ENCODE peak calls at places on chromosomes 1 and 21, in four cellular contexts. One of them, this sample, is unnamed.

GRCh38 chr1:61869691-61870109 is 127.4 kb downstream of the PATJ start:
- DNase-seq in HepG2: no peak
- DNase-seq in H1: no peak
- DNase-seq in GM12878: no peak
- DNase-seq in this sample: no peak

GRCh38 chr1:241934181-241934815 is 23.3 kb upstream of the BECN2 start:
- DNase-seq in HepG2: peak; percentile 48
- DNase-seq in H1: peak; percentile 13
- DNase-seq in GM12878: no peak
- DNase-seq in this sample: peak; percentile 84

GRCh38 chr21:37551406-37552355 is 185.1 kb downstream of the DYRK1A start:
- DNase-seq in HepG2: peak; percentile 53
- DNase-seq in H1: no peak
- DNase-seq in GM12878: no peak
- DNase-seq in this sample: no peak

GRCh38 chr1:22141948-22142314 is 966 bp downstream of the WNT4 start:
- DNase-seq in HepG2: no peak
- DNase-seq in H1: no peak
- DNase-seq in GM12878: no peak
- DNase-seq in this sample: no peak

GRCh38 chr1:93288558-93288957 is 57.1 kb upstream of the DR1 start:
- DNase-seq in HepG2: peak; percentile 32
- DNase-seq in H1: no peak
- DNase-seq in GM12878: no peak
- DNase-seq in this sample: no peak

GRCh38 chr1:163796394-163796821 is 474.7 kb downstream of the NUF2 start:
- DNase-seq in HepG2: no peak
- DNase-seq in H1: no peak
- DNase-seq in GM12878: no peak
- DNase-seq in this sample: peak; percentile 8

GRCh38 chr1:236018885-236019453 is 45.9 kb downstream of the NID1 start:
- DNase-seq in HepG2: no peak
- DNase-seq in H1: no peak
- DNase-seq in GM12878: no peak
- DNase-seq in this sample: no peak

GRCh38 chr21:30234050-30234449 is 18.2 kb upstream of the CLDN8 start:
- DNase-seq in HepG2: no peak
- DNase-seq in H1: no peak
- DNase-seq in GM12878: no peak
- DNase-seq in this sample: no peak

GRCh38 chr1:206770531-206771352 is at the start of gene IL19:
- DNase-seq in HepG2: no peak
- DNase-seq in H1: no peak
- DNase-seq in GM12878: no peak
- DNase-seq in this sample: no peak

GRCh38 chr21:45200031-45200430 is 87.7 kb downstream of the POFUT2 start:
- DNase-seq in HepG2: no peak
- DNase-seq in H1: no peak
- DNase-seq in GM12878: no peak
- DNase-seq in this sample: no peak
- TF ChIP-seq ZNF274 in HepG2: no peak
- TF ChIP-seq ZNF274 in H1: no peak
- TF ChIP-seq ZNF274 in GM12878: no peak
- TF ChIP-seq ZNF274 in this sample: no peak

GRCh38 chr1:94440088-94440487 is 21.9 kb downstream of the ABCD3 start:
- DNase-seq in HepG2: no peak
- DNase-seq in H1: no peak
- DNase-seq in GM12878: no peak
- DNase-seq in this sample: no peak
- H3K4me1 ChIP-seq in HepG2: peaks cover 57% of the 10 kb centered on the region
- H3K4me1 ChIP-seq in H1: no peaks in the 10 kb centered on the region
- H3K4me1 ChIP-seq in GM12878: no peaks in the 10 kb centered on the region
- H3K4me1 ChIP-seq in this sample: no peaks in the 10 kb centered on the region

DNA sequence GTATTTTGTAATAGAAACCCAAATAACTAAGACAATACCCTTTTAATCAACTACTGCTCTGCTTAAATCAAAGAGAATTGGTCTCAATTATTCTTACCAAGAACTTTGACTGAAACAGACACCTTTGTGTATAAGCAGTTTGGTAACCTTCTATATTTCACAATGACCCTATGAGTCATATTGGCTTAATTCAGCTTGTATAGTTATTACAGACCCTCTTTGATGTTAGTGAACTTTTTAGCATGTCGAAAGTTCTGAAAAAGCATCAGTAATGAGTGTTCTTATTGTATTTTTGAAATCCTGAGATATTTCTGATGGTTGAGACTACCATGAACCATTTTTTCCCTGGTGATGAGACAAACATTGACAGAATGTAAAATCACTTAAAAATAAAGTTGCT is 43.3 kb upstream of the RABGAP1L start:
- DNase-seq in HepG2: peak; percentile 67
- DNase-seq in H1: no peak
- DNase-seq in GM12878: no peak
- DNase-seq in this sample: no peak
- TF ChIP-seq SUZ12 in HepG2: no peak
- TF ChIP-seq SUZ12 in H1: no peak
- TF ChIP-seq SUZ12 in GM12878: no peak
- TF ChIP-seq SUZ12 in this sample: no peak

GRCh38 chr1:112674986-112675727 is 698 bp downstream of the MOV10 start:
- DNase-seq in HepG2: peak; percentile 14
- DNase-seq in H1: no peak
- DNase-seq in GM12878: no peak
- DNase-seq in this sample: no peak
- TF ChIP-seq ZNF274 in HepG2: no peak
- TF ChIP-seq ZNF274 in H1: no peak
- TF ChIP-seq ZNF274 in GM12878: no peak
- TF ChIP-seq ZNF274 in this sample: no peak

GRCh38 chr1:247653040-247653439 is 26.5 kb downstream of the OR13G1 start:
- DNase-seq in HepG2: no peak
- DNase-seq in H1: no peak
- DNase-seq in GM12878: no peak
- DNase-seq in this sample: no peak
- H3K4me1 ChIP-seq in HepG2: no peaks in the 10 kb centered on the region
- H3K4me1 ChIP-seq in H1: no peaks in the 10 kb centered on the region
- H3K4me1 ChIP-seq in GM12878: no peaks in the 10 kb centered on the region
- H3K4me1 ChIP-seq in this sample: no peaks in the 10 kb centered on the region

DNA sequence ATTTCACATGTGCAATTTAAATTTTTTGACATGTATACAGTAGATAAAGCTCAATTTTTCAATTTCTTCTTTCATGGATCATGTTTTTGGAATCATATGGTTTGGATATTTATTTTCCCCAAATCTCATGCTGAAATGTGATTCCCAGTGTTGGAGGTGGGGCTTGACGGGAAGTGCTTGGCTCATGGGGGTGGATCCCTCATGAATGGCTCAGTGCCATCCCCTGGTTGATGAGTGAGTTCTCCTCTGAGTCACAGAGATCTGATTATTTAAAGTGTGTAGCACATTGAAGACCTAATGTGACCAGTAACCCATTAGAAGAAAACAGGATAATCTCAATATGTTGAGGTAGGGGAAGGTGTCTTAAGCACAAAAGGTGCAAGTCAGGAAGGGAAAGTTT is 9.1 kb upstream of the IFI16 start:
- DNase-seq in HepG2: no peak
- DNase-seq in H1: no peak
- DNase-seq in GM12878: no peak
- DNase-seq in this sample: peak; percentile 59
- TF ChIP-seq SUZ12 in HepG2: no peak
- TF ChIP-seq SUZ12 in H1: no peak
- TF ChIP-seq SUZ12 in GM12878: no peak
- TF ChIP-seq SUZ12 in this sample: no peak

GRCh38 chr1:24392982-24393645 is 20.5 kb downstream of the STPG1 start:
- DNase-seq in HepG2: no peak
- DNase-seq in H1: no peak
- DNase-seq in GM12878: no peak
- DNase-seq in this sample: no peak

GRCh38 chr1:24393892-24394291 is 19.7 kb downstream of the STPG1 start:
- DNase-seq in HepG2: no peak
- DNase-seq in H1: no peak
- DNase-seq in GM12878: no peak
- DNase-seq in this sample: no peak

GRCh38 chr1:24390924-24391782 is 22.4 kb downstream of the STPG1 start:
- DNase-seq in HepG2: peak; percentile 60
- DNase-seq in H1: no peak
- DNase-seq in GM12878: no peak
- DNase-seq in this sample: peak; percentile 87

GRCh38 chr1:24392604-24392946 is 21.0 kb downstream of the STPG1 start:
- DNase-seq in HepG2: no peak
- DNase-seq in H1: no peak
- DNase-seq in GM12878: no peak
- DNase-seq in this sample: no peak

DNA sequence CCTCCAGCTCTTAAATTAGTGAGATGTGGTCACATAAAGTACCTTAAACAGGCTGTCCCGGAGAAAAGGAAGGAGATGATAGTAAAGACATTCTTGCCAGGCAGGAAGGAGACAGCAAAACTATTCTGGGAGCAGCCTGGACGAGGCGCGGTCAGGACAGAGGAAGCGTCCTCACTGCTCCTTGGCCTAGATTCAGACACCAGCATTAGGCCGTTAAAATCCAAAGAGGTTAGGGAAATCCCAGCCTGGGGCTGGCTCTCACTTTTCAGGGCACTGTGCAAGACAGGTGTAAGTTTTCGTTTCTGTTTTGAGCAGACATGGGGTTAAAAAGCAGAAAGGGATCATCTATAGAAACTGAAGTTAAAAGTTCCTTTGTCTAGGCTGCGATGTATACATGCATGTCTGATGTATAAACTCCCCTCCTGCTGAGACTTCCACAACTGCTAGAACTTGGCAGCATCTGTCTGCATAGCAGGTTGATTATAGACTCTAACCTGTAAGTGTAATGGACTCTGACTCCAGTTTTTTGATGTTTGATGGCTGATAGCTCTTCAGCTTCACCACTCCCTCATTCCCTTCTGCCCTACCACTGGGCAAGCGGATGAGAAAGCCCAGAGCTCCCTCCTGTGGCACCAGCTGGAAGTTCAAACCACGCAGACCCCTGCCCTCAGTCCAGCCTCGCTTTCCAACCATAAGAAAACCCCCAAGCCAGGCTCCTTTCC is 21.5 kb downstream of the STPG1 start:
- DNase-seq in HepG2: peak; percentile 47
- DNase-seq in H1: peak; percentile 70
- DNase-seq in GM12878: peak; percentile 84
- DNase-seq in this sample: peak; percentile 80
- TF ChIP-seq ZNF274 in HepG2: no peak
- TF ChIP-seq ZNF274 in H1: no peak
- TF ChIP-seq ZNF274 in GM12878: no peak
- TF ChIP-seq ZNF274 in this sample: no peak

GRCh38 chr1:2294661-2295060 is 66.5 kb downstream of the SKI start:
- DNase-seq in HepG2: no peak
- DNase-seq in H1: no peak
- DNase-seq in GM12878: no peak
- DNase-seq in this sample: no peak
- H3K4me1 ChIP-seq in HepG2: no peaks in the 10 kb centered on the region
- H3K4me1 ChIP-seq in H1: no peaks in the 10 kb centered on the region
- H3K4me1 ChIP-seq in GM12878: peaks cover 28% of the 10 kb centered on the region
- H3K4me1 ChIP-seq in this sample: peaks cover 13% of the 10 kb centered on the region

GRCh38 chr21:41648591-41649031 is 118.2 kb downstream of the RIPK4 start:
- DNase-seq in HepG2: no peak
- DNase-seq in H1: no peak
- DNase-seq in GM12878: no peak
- DNase-seq in this sample: no peak
- TF ChIP-seq SUZ12 in HepG2: no peak
- TF ChIP-seq SUZ12 in H1: no peak
- TF ChIP-seq SUZ12 in GM12878: no peak
- TF ChIP-seq SUZ12 in this sample: no peak

GRCh38 chr21:44999428-44999971 is 59.7 kb downstream of the SLX9 start:
- DNase-seq in HepG2: no peak
- DNase-seq in H1: no peak
- DNase-seq in GM12878: no peak
- DNase-seq in this sample: no peak
- TF ChIP-seq ZNF274 in HepG2: no peak
- TF ChIP-seq ZNF274 in H1: no peak
- TF ChIP-seq ZNF274 in GM12878: no peak
- TF ChIP-seq ZNF274 in this sample: no peak